ENCODE peak calls at places on chromosome 16, in nine cellular contexts. K is psoas muscle, Z is heart right ventricle, O is HFFc6, D is tibial nerve, L is foreskin keratinocyte, G is nephron progenitor cell, V is GM12865, S is IMR-90. N is an unnamed sample.

GRCh38 chr16:19980866-19981265 is 92.8 kb downstream of the GPR139 start:
- DNase-seq in O (no peak), S (peak; percentile 3), L (no peak), D (no peak), V (peak; percentile 38), Z (no peak), G (peak; percentile 15), K (no peak), N (no peak)

GRCh38 chr16:65283238-65283651 is 161.4 kb upstream of the CDH11 start:
- DNase-seq in G (no peak), V (no peak), O (no peak), S (peak; percentile 34), L (no peak), K (no peak), Z (no peak), D (no peak), N (no peak)

GRCh38 chr16:74558873-74559272 is 48.0 kb downstream of the GLG1 start:
- DNase-seq in L (no peak), G (no peak), Z (no peak), K (no peak), O (no peak), D (no peak), S (no peak), V (no peak), N (no peak)

GRCh38 chr16:13425840-13426239 is 494.1 kb upstream of the ERCC4 start:
- DNase-seq in V (no peak), Z (no peak), S (no peak), K (no peak), L (no peak), O (no peak), D (no peak), G (no peak), N (no peak)

GRCh38 chr16:48317614-48318013 is 67.6 kb downstream of the SIAH1 start:
- DNase-seq in K (no peak), O (peak; percentile 49), L (peak; percentile 14), G (no peak), S (peak; percentile 76), D (no peak), Z (no peak), V (peak; percentile 36), N (no peak)

GRCh38 chr16:47978491-47979490 is 177.0 kb downstream of the ABCC12 start:
- DNase-seq in O (no peak), V (no peak), G (no peak), K (no peak), L (no peak), S (no peak), D (no peak), Z (no peak), N (no peak)

GRCh38 chr16:51569204-51569911 is 418.3 kb upstream of the SALL1 start:
- DNase-seq in D (no peak), O (peak; percentile 27), K (no peak), L (peak; percentile 83), G (no peak), V (peak; percentile 7), S (no peak), Z (no peak), N (no peak)

GRCh38 chr16:11295672-11296071 is 14.5 kb upstream of the PRM1 start:
- DNase-seq in Z (no peak), D (no peak), G (no peak), S (no peak), K (no peak), O (no peak), L (no peak), V (no peak), N (no peak)

GRCh38 chr16:54287018-54287757 is 601 bp upstream of the IRX3 start:
- DNase-seq in K (no peak), S (no peak), D (no peak), V (no peak), O (no peak), L (no peak), Z (no peak), G (no peak), N (no peak)

GRCh38 chr16:592518-593306 is 2.8 kb downstream of the RAB40C start:
- DNase-seq in V (no peak), Z (no peak), S (no peak), K (peak; percentile 89), O (no peak), D (peak; percentile 50), G (no peak), L (peak; percentile 77), N (no peak)

GRCh38 chr16:88927661-88928060 is 49.3 kb downstream of the CBFA2T3 start:
- DNase-seq in O (no peak), D (no peak), G (no peak), K (no peak), L (no peak), V (no peak), Z (no peak), S (no peak), N (no peak)

GRCh38 chr16:7921360-7921759 is 588.7 kb downstream of the RBFOX1 start:
- DNase-seq in V (no peak), Z (no peak), L (no peak), D (no peak), G (no peak), K (no peak), S (no peak), O (no peak), N (no peak)
- TF ChIP-seq CTCF in V (no peak), Z (no peak), L (no peak), D (no peak), G (no peak), K (no peak), S (no peak), O (no peak), N (no peak)

DNA sequence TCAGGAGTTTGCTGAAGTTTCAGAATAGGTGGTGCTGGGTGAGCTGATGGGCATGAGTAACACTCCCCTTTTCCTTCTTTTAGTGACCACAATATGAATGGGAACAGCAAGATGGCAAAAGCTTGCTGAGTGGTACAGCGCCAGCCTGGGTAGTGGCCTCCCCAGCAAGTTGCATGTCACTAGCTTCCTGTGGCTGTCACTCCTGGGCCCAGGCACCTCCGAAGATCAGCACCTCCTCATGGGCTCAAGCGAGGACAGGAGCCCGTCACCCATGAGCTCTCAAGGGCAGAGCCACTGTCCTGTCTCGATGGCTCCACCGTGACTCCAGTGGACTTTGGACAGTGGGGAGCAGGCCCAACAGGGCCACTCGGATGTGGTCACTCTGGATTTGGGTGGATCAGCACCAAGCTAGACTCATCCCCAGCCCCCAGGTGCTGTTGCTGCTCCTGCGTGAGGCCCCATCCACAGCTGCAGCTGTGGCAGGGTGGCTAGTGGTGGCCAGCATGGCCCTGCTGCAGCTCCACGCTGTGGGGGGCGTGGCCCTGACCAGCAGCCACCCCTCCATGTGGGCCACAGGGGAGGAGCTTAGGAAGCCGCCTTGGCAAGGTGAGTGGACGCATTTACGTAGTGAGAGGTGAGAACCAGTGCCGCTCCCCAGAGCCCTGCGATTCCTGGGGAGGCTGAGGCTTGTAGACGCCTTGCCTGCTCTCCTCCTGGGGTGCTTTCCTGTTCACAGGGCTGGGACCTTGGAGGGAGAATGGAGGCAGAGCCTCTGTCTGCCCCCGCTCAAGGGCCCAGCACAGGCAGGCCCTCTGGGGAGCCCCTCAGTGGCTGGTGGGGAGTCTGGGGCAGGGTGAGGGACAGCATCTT is 13.6 kb upstream of the DNASE1 start:
- DNase-seq in O (no peak), V (no peak), K (no peak), L (no peak), Z (no peak), G (no peak), D (no peak), S (no peak), N (no peak)
- TF ChIP-seq CTCF in O (no peak), V (no peak), K (no peak), L (no peak), Z (no peak), G (no peak), D (no peak), S (no peak), N (no peak)

GRCh38 chr16:31298958-31299357 is 39.2 kb downstream of the ITGAM start:
- DNase-seq in Z (no peak), V (no peak), K (no peak), L (no peak), D (no peak), G (no peak), S (no peak), O (no peak), N (no peak)
- TF ChIP-seq CTCF in Z (peak; percentile 27), V (peak; percentile 49), K (peak; percentile 32), L (peak; percentile 66), D (no peak), G (no peak), S (peak; percentile 22), O (no peak), N (no peak)

GRCh38 chr16:57667526-57668258 is 414 bp upstream of the ADGRG3 start:
- DNase-seq in L (no peak), O (no peak), G (no peak), D (no peak), Z (no peak), K (no peak), S (peak; percentile 38), V (no peak), N (no peak)
- TF ChIP-seq CTCF in L (peak; percentile 46), O (peak; percentile 51), G (no peak), D (no peak), Z (peak; percentile 38), K (no peak), S (no peak), V (peak; percentile 15), N (no peak)

DNA sequence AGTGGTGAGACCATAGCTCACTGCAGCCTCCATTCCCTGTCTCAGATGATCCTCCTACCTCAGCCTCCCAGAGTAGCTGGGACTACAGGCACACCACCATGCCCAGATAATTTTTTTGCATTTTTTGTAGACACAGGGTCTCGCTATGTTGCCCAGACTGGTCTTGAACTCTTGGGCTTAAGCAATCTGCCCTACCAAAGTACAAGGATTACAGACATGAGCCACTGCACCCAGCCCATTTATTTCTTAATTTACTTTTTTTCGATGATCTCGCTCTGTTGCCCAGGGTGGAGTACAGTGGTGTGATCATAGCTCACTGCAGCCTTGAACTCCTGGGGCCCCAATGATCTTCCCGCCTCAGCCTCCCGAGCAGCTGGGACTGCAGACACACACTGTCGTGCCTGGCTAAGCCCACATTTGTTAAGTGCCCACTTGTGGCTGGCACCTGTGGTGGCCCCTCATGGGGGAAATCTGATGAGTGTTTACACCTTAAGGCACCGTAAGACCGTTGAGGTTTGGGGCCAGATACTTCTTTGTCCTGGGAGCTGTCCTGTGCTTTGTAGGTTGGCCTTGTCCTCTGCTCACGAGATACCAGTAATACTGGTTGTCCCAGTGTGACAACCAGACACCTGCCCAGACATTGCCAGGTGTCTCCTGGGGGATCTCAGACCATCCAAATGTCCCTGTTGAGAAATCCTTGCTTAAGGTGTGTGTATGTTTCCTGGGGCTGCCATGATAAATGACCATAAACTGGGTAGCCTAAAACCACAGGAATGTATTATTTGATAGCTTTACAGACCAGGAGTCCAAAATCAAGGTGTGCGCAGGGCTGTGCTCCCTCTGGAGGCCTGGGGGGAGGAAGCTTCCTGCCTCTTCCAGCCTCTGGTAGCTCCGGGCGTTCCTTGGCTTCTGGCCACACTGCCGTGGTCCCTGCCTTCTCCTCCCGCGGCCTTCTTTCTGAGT is 141.4 kb upstream of the GSE1 start:
- DNase-seq in O (no peak), L (no peak), V (no peak), S (no peak), G (no peak), D (no peak), K (no peak), Z (no peak), N (no peak)
- TF ChIP-seq CTCF in O (no peak), L (peak; percentile 22), V (no peak), S (no peak), G (no peak), D (no peak), K (no peak), Z (no peak), N (no peak)

N was measured in mesothelial cell of epicardium.